ENCODE peak calls at places on chromosomes 6 and 20, in ten cellular contexts. One of them, this sample, is unnamed.

GRCh38 chr6:75546401-75546800 is 52.8 kb upstream of the FILIP1 start:
- DNase-seq in sigmoid colon: no peak
- DNase-seq in upper lobe of left lung: no peak
- DNase-seq in transverse colon: no peak
- DNase-seq in endothelial cell of umbilical vein: peak; percentile 38
- DNase-seq in HCT116: no peak
- DNase-seq in SK-N-SH: no peak
- DNase-seq in HL-60: no peak
- DNase-seq in GM23338: no peak
- DNase-seq in suprapubic skin: no peak
- DNase-seq in this sample: no peak

GRCh38 chr6:169252805-169253189 is 849 bp downstream of the THBS2 start:
- DNase-seq in HCT116: no peak
- DNase-seq in transverse colon: no peak
- DNase-seq in upper lobe of left lung: no peak
- DNase-seq in SK-N-SH: no peak
- DNase-seq in HL-60: no peak
- DNase-seq in GM23338: peak; percentile 72
- DNase-seq in suprapubic skin: peak; percentile 64
- DNase-seq in sigmoid colon: peak; percentile 75
- DNase-seq in endothelial cell of umbilical vein: no peak
- DNase-seq in this sample: no peak

GRCh38 chr6:157921685-157922367 is 59.8 kb upstream of the SYNJ2 start:
- DNase-seq in HCT116: no peak
- DNase-seq in endothelial cell of umbilical vein: no peak
- DNase-seq in GM23338: no peak
- DNase-seq in SK-N-SH: peak; percentile 57
- DNase-seq in upper lobe of left lung: no peak
- DNase-seq in sigmoid colon: no peak
- DNase-seq in HL-60: no peak
- DNase-seq in transverse colon: no peak
- DNase-seq in suprapubic skin: no peak
- DNase-seq in this sample: no peak

GRCh38 chr20:44526129-44526528 is 4.3 kb upstream of the SERINC3 start:
- DNase-seq in endothelial cell of umbilical vein: peak; percentile 45
- DNase-seq in suprapubic skin: no peak
- DNase-seq in upper lobe of left lung: no peak
- DNase-seq in sigmoid colon: peak; percentile 49
- DNase-seq in HL-60: no peak
- DNase-seq in transverse colon: no peak
- DNase-seq in HCT116: peak; percentile 22
- DNase-seq in GM23338: peak; percentile 31
- DNase-seq in SK-N-SH: no peak
- DNase-seq in this sample: no peak

GRCh38 chr20:10629946-10630345 is 43.9 kb downstream of the JAG1 start:
- DNase-seq in endothelial cell of umbilical vein: no peak
- DNase-seq in transverse colon: no peak
- DNase-seq in upper lobe of left lung: no peak
- DNase-seq in HL-60: no peak
- DNase-seq in sigmoid colon: no peak
- DNase-seq in GM23338: no peak
- DNase-seq in suprapubic skin: no peak
- DNase-seq in SK-N-SH: no peak
- DNase-seq in HCT116: no peak
- DNase-seq in this sample: no peak

GRCh38 chr20:3239867-3240775 is 1.1 kb upstream of the SLC4A11 start:
- DNase-seq in GM23338: peak; percentile 60
- DNase-seq in endothelial cell of umbilical vein: peak; percentile 36
- DNase-seq in suprapubic skin: no peak
- DNase-seq in HCT116: no peak
- DNase-seq in SK-N-SH: no peak
- DNase-seq in upper lobe of left lung: peak; percentile 85
- DNase-seq in transverse colon: no peak
- DNase-seq in sigmoid colon: no peak
- DNase-seq in HL-60: no peak
- DNase-seq in this sample: no peak

GRCh38 chr6:36917541-36918193 is 31.9 kb downstream of the C6orf89 start:
- DNase-seq in HCT116: no peak
- DNase-seq in sigmoid colon: peak; percentile 88
- DNase-seq in GM23338: no peak
- DNase-seq in upper lobe of left lung: no peak
- DNase-seq in SK-N-SH: no peak
- DNase-seq in suprapubic skin: peak; percentile 80
- DNase-seq in endothelial cell of umbilical vein: no peak
- DNase-seq in transverse colon: peak; percentile 12
- DNase-seq in HL-60: no peak
- DNase-seq in this sample: peak; percentile 53

GRCh38 chr20:31720486-31721407 is 1.9 kb downstream of the BCL2L1 start:
- DNase-seq in sigmoid colon: no peak
- DNase-seq in upper lobe of left lung: no peak
- DNase-seq in endothelial cell of umbilical vein: peak; percentile 32
- DNase-seq in HL-60: no peak
- DNase-seq in HCT116: no peak
- DNase-seq in transverse colon: peak; percentile 60
- DNase-seq in suprapubic skin: no peak
- DNase-seq in GM23338: peak; percentile 30
- DNase-seq in SK-N-SH: no peak
- DNase-seq in this sample: no peak

GRCh38 chr6:63635165-63635562 is 438 bp upstream of the PHF3 start:
- DNase-seq in transverse colon: no peak
- DNase-seq in upper lobe of left lung: no peak
- DNase-seq in HL-60: no peak
- DNase-seq in GM23338: no peak
- DNase-seq in sigmoid colon: no peak
- DNase-seq in endothelial cell of umbilical vein: no peak
- DNase-seq in SK-N-SH: no peak
- DNase-seq in HCT116: no peak
- DNase-seq in suprapubic skin: no peak
- DNase-seq in this sample: peak; percentile 5

GRCh38 chr6:106924699-106925523 is 49.6 kb downstream of the CD24 start:
- DNase-seq in suprapubic skin: no peak
- DNase-seq in HCT116: no peak
- DNase-seq in sigmoid colon: no peak
- DNase-seq in endothelial cell of umbilical vein: no peak
- DNase-seq in HL-60: no peak
- DNase-seq in GM23338: no peak
- DNase-seq in transverse colon: peak; percentile 88
- DNase-seq in SK-N-SH: no peak
- DNase-seq in upper lobe of left lung: no peak
- DNase-seq in this sample: no peak

GRCh38 chr6:32854376-32855178 is 585 bp downstream of the PSMB9 start:
- DNase-seq in transverse colon: peak; percentile 66
- DNase-seq in endothelial cell of umbilical vein: no peak
- DNase-seq in HCT116: no peak
- DNase-seq in upper lobe of left lung: no peak
- DNase-seq in GM23338: peak; percentile 30
- DNase-seq in HL-60: peak; percentile 48
- DNase-seq in SK-N-SH: peak; percentile 30
- DNase-seq in sigmoid colon: peak; percentile 81
- DNase-seq in suprapubic skin: no peak
- DNase-seq in this sample: peak; percentile 43

GRCh38 chr6:75800133-75800532 is 51.1 kb downstream of the MYO6 start:
- DNase-seq in HL-60: no peak
- DNase-seq in transverse colon: no peak
- DNase-seq in GM23338: no peak
- DNase-seq in sigmoid colon: no peak
- DNase-seq in HCT116: no peak
- DNase-seq in SK-N-SH: no peak
- DNase-seq in suprapubic skin: no peak
- DNase-seq in endothelial cell of umbilical vein: no peak
- DNase-seq in upper lobe of left lung: no peak
- DNase-seq in this sample: no peak

GRCh38 chr20:51159303-51159702 is 136.4 kb upstream of the KCNG1 start:
- DNase-seq in GM23338: no peak
- DNase-seq in suprapubic skin: no peak
- DNase-seq in sigmoid colon: no peak
- DNase-seq in upper lobe of left lung: no peak
- DNase-seq in endothelial cell of umbilical vein: no peak
- DNase-seq in SK-N-SH: peak; percentile 73
- DNase-seq in transverse colon: no peak
- DNase-seq in HCT116: no peak
- DNase-seq in HL-60: no peak
- DNase-seq in this sample: no peak

GRCh38 chr6:95654176-95654575 is 76.8 kb downstream of the MANEA start:
- DNase-seq in endothelial cell of umbilical vein: no peak
- DNase-seq in SK-N-SH: no peak
- DNase-seq in upper lobe of left lung: no peak
- DNase-seq in transverse colon: no peak
- DNase-seq in HL-60: no peak
- DNase-seq in HCT116: no peak
- DNase-seq in sigmoid colon: no peak
- DNase-seq in suprapubic skin: no peak
- DNase-seq in GM23338: no peak
- DNase-seq in this sample: no peak

GRCh38 chr6:75278474-75279077 is 6.0 kb downstream of the TMEM30A start:
- DNase-seq in transverse colon: no peak
- DNase-seq in HL-60: no peak
- DNase-seq in GM23338: no peak
- DNase-seq in suprapubic skin: no peak
- DNase-seq in sigmoid colon: no peak
- DNase-seq in SK-N-SH: no peak
- DNase-seq in HCT116: no peak
- DNase-seq in endothelial cell of umbilical vein: peak; percentile 50
- DNase-seq in upper lobe of left lung: no peak
- DNase-seq in this sample: no peak

GRCh38 chr6:163955131-163955530 is 540.6 kb downstream of the QKI start:
- DNase-seq in suprapubic skin: no peak
- DNase-seq in SK-N-SH: no peak
- DNase-seq in endothelial cell of umbilical vein: no peak
- DNase-seq in transverse colon: no peak
- DNase-seq in HCT116: no peak
- DNase-seq in HL-60: no peak
- DNase-seq in upper lobe of left lung: no peak
- DNase-seq in GM23338: no peak
- DNase-seq in sigmoid colon: no peak
- DNase-seq in this sample: no peak

GRCh38 chr20:43838703-43839060 is 76.0 kb upstream of the TOX2 start:
- DNase-seq in SK-N-SH: no peak
- DNase-seq in GM23338: no peak
- DNase-seq in endothelial cell of umbilical vein: no peak
- DNase-seq in HL-60: no peak
- DNase-seq in upper lobe of left lung: no peak
- DNase-seq in suprapubic skin: no peak
- DNase-seq in HCT116: no peak
- DNase-seq in transverse colon: no peak
- DNase-seq in sigmoid colon: no peak
- DNase-seq in this sample: no peak

GRCh38 chr20:24721891-24722530 is 227.1 kb upstream of the CST7 start:
- DNase-seq in GM23338: no peak
- DNase-seq in sigmoid colon: no peak
- DNase-seq in HL-60: no peak
- DNase-seq in upper lobe of left lung: no peak
- DNase-seq in transverse colon: no peak
- DNase-seq in suprapubic skin: no peak
- DNase-seq in endothelial cell of umbilical vein: no peak
- DNase-seq in HCT116: no peak
- DNase-seq in SK-N-SH: no peak
- DNase-seq in this sample: no peak

GRCh38 chr6:119158057-119158848 is 79.8 kb upstream of the FAM184A start:
- DNase-seq in suprapubic skin: peak; percentile 76
- DNase-seq in GM23338: no peak
- DNase-seq in HCT116: no peak
- DNase-seq in SK-N-SH: no peak
- DNase-seq in upper lobe of left lung: peak; percentile 46
- DNase-seq in transverse colon: no peak
- DNase-seq in sigmoid colon: peak; percentile 90
- DNase-seq in HL-60: no peak
- DNase-seq in endothelial cell of umbilical vein: no peak
- DNase-seq in this sample: no peak

GRCh38 chr20:49724637-49725606 is 11.2 kb upstream of the B4GALT5 start:
- DNase-seq in sigmoid colon: peak; percentile 77
- DNase-seq in suprapubic skin: no peak
- DNase-seq in endothelial cell of umbilical vein: peak; percentile 90
- DNase-seq in upper lobe of left lung: no peak
- DNase-seq in GM23338: no peak
- DNase-seq in HCT116: no peak
- DNase-seq in SK-N-SH: no peak
- DNase-seq in HL-60: peak; percentile 73
- DNase-seq in transverse colon: no peak
- DNase-seq in this sample: no peak
- TF ChIP-seq POLR2AphosphoS5 in sigmoid colon: no peak
- TF ChIP-seq POLR2AphosphoS5 in suprapubic skin: no peak
- TF ChIP-seq POLR2AphosphoS5 in endothelial cell of umbilical vein: peak; percentile 55
- TF ChIP-seq POLR2AphosphoS5 in upper lobe of left lung: no peak
- TF ChIP-seq POLR2AphosphoS5 in GM23338: no peak
- TF ChIP-seq POLR2AphosphoS5 in HCT116: no peak
- TF ChIP-seq POLR2AphosphoS5 in SK-N-SH: no peak
- TF ChIP-seq POLR2AphosphoS5 in HL-60: no peak
- TF ChIP-seq POLR2AphosphoS5 in transverse colon: no peak
- TF ChIP-seq POLR2AphosphoS5 in this sample: peak; percentile 22

GRCh38 chr20:35342154-35342769 is 50.0 kb upstream of the FAM83C start:
- DNase-seq in upper lobe of left lung: no peak
- DNase-seq in suprapubic skin: no peak
- DNase-seq in GM23338: peak; percentile 58
- DNase-seq in HL-60: peak; percentile 13
- DNase-seq in endothelial cell of umbilical vein: peak; percentile 30
- DNase-seq in sigmoid colon: no peak
- DNase-seq in transverse colon: no peak
- DNase-seq in HCT116: no peak
- DNase-seq in SK-N-SH: no peak
- DNase-seq in this sample: no peak
- TF ChIP-seq CTCF in upper lobe of left lung: no peak
- TF ChIP-seq CTCF in suprapubic skin: no peak
- TF ChIP-seq CTCF in GM23338: peak; percentile 43
- TF ChIP-seq CTCF in HL-60: no peak
- TF ChIP-seq CTCF in endothelial cell of umbilical vein: peak; percentile 43
- TF ChIP-seq CTCF in sigmoid colon: no peak
- TF ChIP-seq CTCF in transverse colon: no peak
- TF ChIP-seq CTCF in HCT116: peak; percentile 18
- TF ChIP-seq CTCF in SK-N-SH: peak; percentile 27
- TF ChIP-seq CTCF in this sample: no peak

GRCh38 chr6:46216879-46217278 is 46.1 kb upstream of the ENPP5 start:
- DNase-seq in HCT116: no peak
- DNase-seq in HL-60: no peak
- DNase-seq in upper lobe of left lung: no peak
- DNase-seq in SK-N-SH: no peak
- DNase-seq in transverse colon: no peak
- DNase-seq in endothelial cell of umbilical vein: no peak
- DNase-seq in sigmoid colon: no peak
- DNase-seq in suprapubic skin: no peak
- DNase-seq in GM23338: no peak
- DNase-seq in this sample: no peak
- H3K27ac ChIP-seq in HCT116: no peak overlapping the region
- H3K27ac ChIP-seq in HL-60: no peak overlapping the region
- H3K27ac ChIP-seq in upper lobe of left lung: no peak overlapping the region
- H3K27ac ChIP-seq in SK-N-SH: no peak overlapping the region
- H3K27ac ChIP-seq in transverse colon: no peak overlapping the region
- H3K27ac ChIP-seq in endothelial cell of umbilical vein: no peak overlapping the region
- H3K27ac ChIP-seq in sigmoid colon: no peak overlapping the region
- H3K27ac ChIP-seq in suprapubic skin: peak overlapping the region; percentile 82
- H3K27ac ChIP-seq in GM23338: no peak overlapping the region
- H3K27ac ChIP-seq in this sample: peak overlapping the region; percentile 23

DNA sequence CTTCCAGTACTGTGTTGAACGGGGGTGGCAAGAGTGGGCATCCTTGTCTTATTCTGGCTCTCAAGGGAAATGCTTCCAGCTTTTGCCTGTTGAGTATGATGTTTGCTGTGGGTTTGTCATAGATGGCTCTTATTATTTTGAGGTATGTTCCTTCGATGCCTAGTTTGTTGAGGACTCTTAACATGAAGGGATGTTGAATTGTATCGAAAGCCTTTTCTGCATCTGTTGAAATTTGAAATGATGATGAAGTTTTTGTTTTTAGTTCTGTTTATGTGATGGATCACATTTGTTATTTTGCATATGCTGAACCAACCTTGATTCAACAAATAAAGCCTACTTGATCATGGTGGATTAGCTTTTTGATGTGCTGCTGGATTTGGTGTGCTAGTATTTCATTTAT is 48.0 kb downstream of the RPRD1B start:
- DNase-seq in SK-N-SH: no peak
- DNase-seq in HCT116: no peak
- DNase-seq in transverse colon: no peak
- DNase-seq in GM23338: no peak
- DNase-seq in HL-60: no peak
- DNase-seq in upper lobe of left lung: no peak
- DNase-seq in sigmoid colon: no peak
- DNase-seq in endothelial cell of umbilical vein: no peak
- DNase-seq in suprapubic skin: no peak
- DNase-seq in this sample: no peak
- TF ChIP-seq POLR2AphosphoS5 in SK-N-SH: no peak
- TF ChIP-seq POLR2AphosphoS5 in HCT116: no peak
- TF ChIP-seq POLR2AphosphoS5 in transverse colon: peak; percentile 42
- TF ChIP-seq POLR2AphosphoS5 in GM23338: no peak
- TF ChIP-seq POLR2AphosphoS5 in HL-60: no peak
- TF ChIP-seq POLR2AphosphoS5 in upper lobe of left lung: no peak
- TF ChIP-seq POLR2AphosphoS5 in sigmoid colon: no peak
- TF ChIP-seq POLR2AphosphoS5 in endothelial cell of umbilical vein: no peak
- TF ChIP-seq POLR2AphosphoS5 in suprapubic skin: no peak
- TF ChIP-seq POLR2AphosphoS5 in this sample: no peak

This sample was measured in prostate gland.